ENCODE peak calls at places on chromosomes 13 and 19, in five cellular contexts. X is AG04450, F is IMR-90, W is breast epithelium, J is epithelial cell of proximal tubule. P is an unnamed sample.

GRCh38 chr13:102870677-102871415 is 25.0 kb downstream of the ERCC5 start:
- DNase-seq in J (no peak), W (no peak), X (no peak), F (peak; percentile 65), P (no peak)

GRCh38 chr19:2462635-2463421 is 6.1 kb upstream of the LMNB2 start:
- DNase-seq in F (peak; percentile 96), J (no peak), X (peak; percentile 86), W (peak; percentile 89), P (no peak)

GRCh38 chr19:1601613-1602064 is 3.6 kb downstream of the UQCR11 start:
- DNase-seq in W (no peak), F (no peak), J (no peak), X (no peak), P (no peak)

GRCh38 chr13:40480012-40480914 is 186.2 kb downstream of the FOXO1 start:
- DNase-seq in W (no peak), J (no peak), X (no peak), F (no peak), P (no peak)

GRCh38 chr13:90867336-90867683 is 480.2 kb upstream of the MIR17HG start:
- DNase-seq in W (peak; percentile 21), F (peak; percentile 27), X (peak; percentile 7), J (peak; percentile 23), P (peak; percentile 14)

GRCh38 chr13:113448885-113449692 is 4.2 kb downstream of the ADPRHL1 start:
- DNase-seq in X (no peak), F (no peak), J (no peak), W (peak; percentile 55), P (no peak)

GRCh38 chr19:56538761-56539263 is at the start of gene ZFP28:
- DNase-seq in W (no peak), X (no peak), J (no peak), F (no peak), P (no peak)

GRCh38 chr13:97226788-97227627 is 4.9 kb downstream of the MBNL2 start:
- DNase-seq in J (no peak), F (no peak), X (no peak), W (no peak), P (no peak)

GRCh38 chr19:41638624-41639023 is 11.8 kb upstream of the CEACAM4 start:
- DNase-seq in W (no peak), X (no peak), J (no peak), F (no peak), P (no peak)

GRCh38 chr19:11166281-11167142 is 10.9 kb upstream of the SPC24 start:
- DNase-seq in F (no peak), X (no peak), W (no peak), J (no peak), P (no peak)

GRCh38 chr19:56765107-56765506 is 75.4 kb downstream of the PEG3 start:
- DNase-seq in X (no peak), W (peak; percentile 23), J (no peak), F (no peak), P (no peak)

GRCh38 chr13:99356216-99357089 is 49.3 kb upstream of the GPR183 start:
- DNase-seq in W (no peak), X (peak; percentile 39), J (no peak), F (peak; percentile 87), P (peak; percentile 59)

GRCh38 chr19:13031917-13032623 is 36.8 kb downstream of the NFIX start:
- DNase-seq in W (no peak), X (no peak), F (peak; percentile 58), J (no peak), P (no peak)

GRCh38 chr19:40392894-40393517 is 3.0 kb upstream of the HIPK4 start:
- DNase-seq in X (no peak), J (no peak), F (no peak), W (peak; percentile 40), P (no peak)

GRCh38 chr19:17332677-17333581 is 1.7 kb downstream of the ANO8 start:
- DNase-seq in X (no peak), F (peak; percentile 39), J (no peak), W (no peak), P (no peak)

GRCh38 chr19:28519218-28519779 is 693.7 kb downstream of the UQCRFS1 start:
- DNase-seq in F (no peak), W (no peak), X (no peak), J (no peak), P (no peak)

GRCh38 chr19:58408152-58409009 is at the start of gene ZNF584:
- DNase-seq in J (peak; percentile 44), F (peak; percentile 93), W (peak; percentile 89), X (peak; percentile 86), P (peak; percentile 77)

GRCh38 chr13:51557875-51558604 is 26.2 kb upstream of the WDFY2 start:
- DNase-seq in W (no peak), X (peak; percentile 43), F (peak; percentile 88), J (peak; percentile 19), P (peak; percentile 53)

GRCh38 chr19:45981350-45981749 is 7.7 kb upstream of the NOVA2 start:
- DNase-seq in W (no peak), F (no peak), X (no peak), J (no peak), P (no peak)

GRCh38 chr13:67366533-67366932 is 136.4 kb upstream of the PCDH9 start:
- DNase-seq in W (no peak), F (peak; percentile 50), J (no peak), X (no peak), P (no peak)

GRCh38 chr19:10285393-10285792 is 1.4 kb upstream of the ICAM4 start:
- DNase-seq in F (no peak), W (no peak), X (no peak), J (no peak), P (no peak)

GRCh38 chr13:34419025-34419424 is 523.0 kb upstream of the NBEA start:
- DNase-seq in W (no peak), X (no peak), F (no peak), J (no peak), P (no peak)

DNA sequence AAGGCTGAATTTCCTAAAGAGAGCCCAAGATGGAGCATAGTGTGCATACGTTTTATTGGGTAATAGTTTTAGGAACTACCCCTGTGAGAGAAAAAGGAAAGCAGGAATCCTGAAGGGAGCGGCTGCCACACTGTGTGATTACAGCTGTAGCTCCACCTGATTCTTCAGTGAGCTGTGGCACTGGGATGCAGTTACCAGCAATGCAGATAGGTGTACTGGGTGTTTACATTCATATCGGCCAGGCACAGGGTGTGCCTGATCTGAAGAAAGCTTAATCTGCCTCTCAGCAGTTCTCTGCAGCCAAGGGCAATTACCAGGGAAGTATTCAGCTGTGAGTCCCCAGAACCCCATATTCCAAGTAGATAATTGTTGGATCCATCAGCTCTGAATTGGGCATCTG is 1541.8 kb downstream of the EFNB2 start:
- DNase-seq in W (no peak), X (no peak), J (no peak), F (no peak), P (no peak)
- TF ChIP-seq CTCF in W (no peak), X (no peak), J (no peak), F (no peak), P (no peak)

DNA sequence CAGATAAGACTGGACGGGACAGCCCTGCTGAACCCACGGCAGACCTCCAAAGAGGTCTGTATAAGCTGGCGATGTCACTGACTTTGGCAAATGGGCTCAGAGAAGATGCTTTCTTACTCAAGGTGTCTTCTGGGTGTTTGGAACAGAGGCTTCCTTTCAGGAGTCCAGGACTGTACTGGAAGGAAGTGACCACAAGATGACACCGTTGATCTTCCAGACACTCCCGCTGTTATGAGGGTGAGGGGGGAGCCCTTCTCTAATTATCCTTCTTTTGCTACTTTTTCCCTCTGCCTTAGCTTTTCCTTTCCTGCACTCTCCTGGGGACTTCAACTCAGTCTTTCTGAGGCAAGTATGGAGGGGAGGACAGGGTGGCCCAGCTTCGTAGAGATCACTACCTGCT is 65.2 kb upstream of the ZNF599 start:
- DNase-seq in W (no peak), X (no peak), J (no peak), F (no peak), P (no peak)
- H3K4me3 ChIP-seq in W (no peak overlapping the region), X (no peak overlapping the region), J (no peak overlapping the region), F (no peak overlapping the region), P (no peak overlapping the region)

GRCh38 chr13:53068841-53069520 is 40.4 kb downstream of the OLFM4 start:
- DNase-seq in W (no peak), J (no peak), X (no peak), F (no peak), P (no peak)
- TF ChIP-seq CTCF in W (no peak), J (no peak), X (no peak), F (no peak), P (no peak)

DNA sequence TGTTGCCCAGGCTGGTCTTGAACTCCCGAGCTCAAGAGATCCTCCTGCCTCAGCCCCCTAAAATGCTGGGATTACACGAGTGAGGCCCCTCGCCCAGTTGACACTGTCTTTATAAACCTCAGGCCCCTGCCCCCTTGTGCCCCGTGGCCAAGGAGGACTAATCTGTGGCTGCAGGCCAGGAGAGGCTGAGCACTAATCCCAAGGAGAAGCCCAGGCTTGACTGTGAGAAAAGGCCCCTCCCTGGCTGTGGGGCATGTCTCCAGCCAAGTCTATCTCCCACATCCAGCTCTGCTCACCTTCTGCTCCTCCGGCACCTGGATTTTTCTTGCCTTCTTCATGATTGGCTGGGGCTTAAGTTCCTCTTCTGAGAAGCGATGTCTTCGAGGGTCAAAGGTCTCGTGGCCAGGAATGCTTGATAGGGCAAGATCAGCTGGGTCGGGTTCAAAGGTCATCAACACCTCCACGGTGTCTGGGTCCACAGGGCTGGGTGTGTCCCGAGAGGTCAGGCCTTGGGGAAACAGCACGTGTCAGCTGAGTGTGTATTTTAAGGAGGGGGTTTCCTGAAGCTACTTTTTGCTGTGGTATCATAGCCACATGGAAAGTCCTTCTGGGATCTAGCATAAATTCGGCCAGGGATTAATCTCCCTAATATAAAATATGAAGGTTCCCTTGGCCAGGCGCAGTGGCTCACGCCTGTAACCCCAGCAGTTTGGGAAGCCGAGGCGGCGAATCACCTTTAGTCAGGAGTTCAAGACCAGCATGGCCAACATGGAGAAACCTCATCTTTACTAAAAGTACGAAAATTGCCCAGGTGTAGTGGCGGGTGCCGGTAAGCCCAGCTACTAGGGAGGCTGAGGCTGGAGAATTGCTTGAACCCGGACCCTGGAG is 3.8 kb downstream of the DBP start:
- DNase-seq in W (no peak), F (no peak), X (no peak), J (no peak), P (no peak)
- H3K4me3 ChIP-seq in W (peak overlapping the region; percentile 77), F (no peak overlapping the region), X (no peak overlapping the region), J (peak overlapping the region; percentile 45), P (no peak overlapping the region)

GRCh38 chr19:30070970-30071632 is 129.1 kb downstream of the URI1 start:
- DNase-seq in J (no peak), W (no peak), F (no peak), X (no peak), P (no peak)

GRCh38 chr19:30074741-30075460 is 132.9 kb downstream of the URI1 start:
- DNase-seq in X (no peak), W (no peak), F (no peak), J (no peak), P (no peak)

GRCh38 chr19:30074096-30074495 is 132.1 kb downstream of the URI1 start:
- DNase-seq in F (no peak), J (no peak), X (no peak), W (no peak), P (no peak)

GRCh38 chr19:30071871-30072270 is 129.8 kb downstream of the URI1 start:
- DNase-seq in F (no peak), J (no peak), W (no peak), X (no peak), P (no peak)

GRCh38 chr19:30073152-30074000 is 131.3 kb downstream of the URI1 start:
- DNase-seq in J (no peak), X (no peak), F (no peak), W (no peak), P (no peak)
- TF ChIP-seq CTCF in J (no peak), X (no peak), F (no peak), W (no peak), P (no peak)